ENCODE peak calls at places on chromosomes 12 and 14, in seven cellular contexts. Y, V, X, F, D, L and N are unnamed samples.

GRCh38 chr14:77307099-77307496 is 13.6 kb downstream of the POMT2 start:
- DNase-seq in Y (no peak), V (no peak), X (no peak), F (peak), D (no peak), L (no peak), N (no peak)

GRCh38 chr14:49203676-49204075 is 382.5 kb downstream of the RPS29 start:
- DNase-seq in Y (no peak), V (no peak), X (no peak), F (no peak), D (no peak), L (no peak), N (peak)

GRCh38 chr12:57745485-57745881 is 644 bp downstream of the TSPAN31 start:
- DNase-seq in Y (no peak), V (no peak), X (no peak), F (no peak), D (no peak), L (no peak), N (no peak)

GRCh38 chr12:118060301-118061010 is 523 bp downstream of the WSB2 start:
- DNase-seq in Y (peak), V (no peak), X (no peak), F (peak), D (no peak), L (peak), N (no peak)

GRCh38 chr12:75452675-75453330 is 27.8 kb upstream of the GLIPR1 start:
- DNase-seq in Y (no peak), V (no peak), X (no peak), F (no peak), D (no peak), L (no peak), N (no peak)

GRCh38 chr12:113486722-113487121 is 15.1 kb upstream of the LHX5 start:
- DNase-seq in Y (no peak), V (no peak), X (no peak), F (no peak), D (no peak), L (no peak), N (no peak)

GRCh38 chr12:77160931-77161330 is 95.6 kb upstream of the E2F7 start:
- DNase-seq in Y (no peak), V (no peak), X (no peak), F (no peak), D (no peak), L (no peak), N (no peak)

GRCh38 chr12:124094733-124095132 is 121.7 kb downstream of the ZNF664 start:
- DNase-seq in Y (no peak), V (no peak), X (peak), F (no peak), D (no peak), L (no peak), N (no peak)

GRCh38 chr12:50542448-50542847 is 37.7 kb downstream of the DIP2B start:
- DNase-seq in Y (no peak), V (no peak), X (no peak), F (no peak), D (no peak), L (no peak), N (no peak)

GRCh38 chr12:131959137-131959536 is 9.4 kb downstream of the EP400 start:
- DNase-seq in Y (no peak), V (no peak), X (no peak), F (no peak), D (no peak), L (no peak), N (no peak)

GRCh38 chr12:56188116-56188785 is 1.0 kb downstream of the SMARCC2 start:
- DNase-seq in Y (no peak), V (no peak), X (no peak), F (no peak), D (no peak), L (no peak), N (no peak)

GRCh38 chr12:2998789-2999264 is 39.6 kb downstream of the TEAD4 start:
- DNase-seq in Y (peak), V (no peak), X (no peak), F (no peak), D (peak), L (no peak), N (no peak)

GRCh38 chr12:97312570-97313135 is 150.0 kb upstream of the RMST start:
- DNase-seq in Y (no peak), V (peak), X (no peak), F (no peak), D (peak), L (no peak), N (no peak)

GRCh38 chr12:50221228-50222008 is 54.2 kb upstream of the CERS5 start:
- DNase-seq in Y (no peak), V (no peak), X (peak), F (no peak), D (peak), L (peak), N (no peak)